ENCODE peak calls at places on chromosomes 1 and 21, in eight cellular contexts. Q is neural progenitor cell; T is ovary; J is neuronal stem cell; W is prostate gland; O is CD4-positive, alpha-beta memory T cell; M is GM23338; N is GM23248. G is an unnamed sample. For H3K36me3, the result is how much of the 10 kb centered on the place peaks cover.

GRCh38 chr1:52552236-52552504 is 722 bp downstream of the TUT4 start:
- DNase-seq in N (peak), Q (peak), M (peak), W (peak), T (peak), J (peak), O (peak), G (no peak)

GRCh38 chr1:235127774-235128452 is 724 bp downstream of the TOMM20 start:
- DNase-seq in M (no peak), Q (peak), J (no peak), O (no peak), N (peak), W (no peak), T (no peak), G (no peak)

GRCh38 chr1:88061106-88061829 is 622.8 kb upstream of the PKN2 start:
- DNase-seq in M (peak), T (no peak), N (peak), O (no peak), J (peak), W (peak), Q (peak), G (no peak)

GRCh38 chr1:1360511-1361169 is 2.3 kb upstream of the MXRA8 start:
- DNase-seq in N (peak), T (peak), O (no peak), M (no peak), J (no peak), Q (peak), W (no peak), G (peak)

GRCh38 chr1:35866998-35867397 is 16.0 kb upstream of the AGO1 start:
- DNase-seq in T (no peak), N (no peak), J (no peak), W (no peak), Q (no peak), O (no peak), M (no peak), G (no peak)

GRCh38 chr21:28317177-28317950 is 675.3 kb downstream of the LTN1 start:
- DNase-seq in Q (no peak), O (no peak), J (no peak), M (no peak), W (no peak), N (no peak), T (no peak), G (no peak)

GRCh38 chr1:14873657-14874056 is 275.2 kb downstream of the KAZN start:
- DNase-seq in Q (no peak), O (no peak), W (no peak), M (no peak), J (no peak), N (no peak), T (no peak), G (no peak)

GRCh38 chr1:1432951-1433803 is 2.3 kb upstream of the VWA1 start:
- DNase-seq in O (no peak), M (peak), T (peak), Q (peak), J (peak), W (peak), N (no peak), G (no peak)

GRCh38 chr1:200153277-200154055 is 126.0 kb downstream of the NR5A2 start:
- DNase-seq in M (no peak), J (no peak), N (no peak), T (no peak), Q (no peak), W (no peak), O (peak), G (no peak)

GRCh38 chr1:203564024-203564423 is 62.6 kb upstream of the ATP2B4 start:
- DNase-seq in J (no peak), N (peak), W (no peak), Q (no peak), M (no peak), T (no peak), O (no peak), G (no peak)

GRCh38 chr1:224867715-224868114 is 61.8 kb upstream of the DNAH14 start:
- DNase-seq in J (no peak), M (no peak), W (no peak), Q (no peak), T (no peak), O (no peak), N (peak), G (no peak)

GRCh38 chr1:7317888-7318287 is 453.2 kb upstream of the VAMP3 start:
- DNase-seq in J (no peak), O (no peak), W (no peak), Q (no peak), N (no peak), M (no peak), T (no peak), G (no peak)

DNA sequence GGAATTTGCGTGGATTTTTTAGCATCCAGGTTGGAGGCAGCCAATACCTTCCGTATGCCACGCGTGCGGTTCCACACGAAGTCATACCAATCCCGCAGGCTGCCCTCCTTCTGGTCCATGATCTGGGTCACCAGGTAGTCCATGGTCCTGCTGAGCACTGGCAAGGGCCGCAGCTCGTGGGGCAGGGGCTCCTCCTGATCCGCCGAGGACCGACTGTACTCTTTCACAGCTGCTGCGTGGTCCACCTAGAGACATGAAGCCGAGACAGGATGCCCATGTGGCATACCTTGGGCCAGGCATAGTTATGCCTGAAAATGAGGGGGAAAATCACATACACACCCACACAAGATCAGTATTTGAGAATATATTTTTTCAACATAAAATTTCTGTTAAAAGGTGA is 12.1 kb downstream of the MCM3AP start:
- DNase-seq in J (no peak), W (no peak), T (no peak), N (no peak), O (no peak), M (no peak), Q (no peak), G (no peak)
- H3K36me3 ChIP-seq in J (half or more), W (under half), T (under half), N (half or more), O (half or more), M (half or more), Q (under half), G (under half)

DNA sequence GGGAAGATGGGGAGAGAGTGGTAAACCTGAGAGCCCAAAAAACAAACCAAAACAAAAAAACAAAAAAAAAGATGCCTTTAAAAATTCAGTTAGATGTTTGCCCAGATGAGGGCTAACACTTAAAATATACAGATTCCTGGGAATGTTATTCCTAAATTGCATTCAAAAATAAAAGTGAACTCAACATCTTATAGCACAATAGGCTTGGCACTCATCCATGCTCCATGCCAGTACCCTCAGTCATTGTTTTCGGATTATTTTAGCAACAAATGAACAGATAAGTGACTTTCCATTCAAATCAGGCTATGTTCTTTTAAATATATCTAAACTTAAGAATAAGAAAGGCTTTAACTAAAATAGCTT is 3.7 kb downstream of the ATP1A1 start:
- DNase-seq in O (no peak), T (no peak), J (no peak), Q (no peak), W (no peak), N (peak), M (no peak), G (no peak)
- H3K4me3 ChIP-seq in O (peak), T (no peak), J (no peak), Q (peak), W (no peak), N (peak), M (peak), G (peak)

GRCh38 chr1:151701515-151701914 is 15.1 kb downstream of the CELF3 start:
- DNase-seq in O (no peak), M (no peak), W (no peak), J (no peak), N (no peak), Q (no peak), T (no peak), G (no peak)
- H3K36me3 ChIP-seq in O (under half), M (under half), W (under half), J (under half), N (under half), Q (under half), T (under half), G (under half)

GRCh38 chr1:217078010-217078704 is 354.9 kb upstream of the ESRRG start:
- DNase-seq in O (no peak), Q (peak), N (no peak), J (no peak), T (no peak), M (peak), W (peak), G (peak)
- H3K4me3 ChIP-seq in O (no peak), Q (no peak), N (no peak), J (no peak), T (no peak), M (no peak), W (peak), G (no peak)

GRCh38 chr1:183967914-183968313 is 69.6 kb downstream of the COLGALT2 start:
- DNase-seq in N (no peak), Q (no peak), M (no peak), T (no peak), W (no peak), J (no peak), O (no peak), G (no peak)

GRCh38 chr1:183968386-183968785 is 69.1 kb downstream of the COLGALT2 start:
- DNase-seq in N (no peak), J (no peak), Q (peak), M (no peak), T (no peak), O (no peak), W (no peak), G (no peak)

GRCh38 chr1:183966487-183966886 is 71.0 kb downstream of the COLGALT2 start:
- DNase-seq in M (no peak), Q (no peak), T (no peak), W (no peak), N (no peak), O (no peak), J (no peak), G (no peak)

GRCh38 chr1:183975651-183976050 is 61.9 kb downstream of the COLGALT2 start:
- DNase-seq in M (no peak), W (no peak), J (no peak), N (no peak), Q (no peak), T (no peak), O (no peak), G (no peak)

GRCh38 chr1:183970516-183971300 is 66.8 kb downstream of the COLGALT2 start:
- DNase-seq in J (no peak), Q (no peak), W (no peak), M (no peak), T (no peak), N (no peak), O (no peak), G (no peak)
- H3K36me3 ChIP-seq in J (under half), Q (under half), W (under half), M (under half), T (under half), N (under half), O (under half), G (under half)

G was measured in kidney epithelial cell.